ENCODE peak calls at places on chromosomes 5 and 9, in eight cellular contexts. T, D, N, I, L, J, P and M are unnamed samples. For H3K9me3 and H3K27me3, the result is how much of the 10 kb centered on the place peaks cover.

GRCh38 chr5:132056610-132057497 is 3.6 kb upstream of the IL3 start:
- DNase-seq in T (peak), D (peak), N (peak), I (no peak), L (no peak), J (no peak), P (no peak), M (no peak)

GRCh38 chr5:141734501-141735231 is 52.6 kb upstream of the ARAP3 start:
- DNase-seq in T (peak), D (no peak), N (peak), I (peak), L (no peak), J (peak), P (peak), M (no peak)

GRCh38 chr9:18473551-18474279 is at the start of gene ADAMTSL1:
- DNase-seq in T (peak), D (peak), N (peak), I (peak), L (peak), J (peak), P (peak), M (no peak)

GRCh38 chr5:69129413-69129812 is 35.6 kb downstream of the SLC30A5 start:
- DNase-seq in T (no peak), D (no peak), N (no peak), I (peak), L (no peak), J (peak), P (no peak), M (no peak)

GRCh38 chr5:98258939-98259338 is 514.5 kb upstream of the RGMB start:
- DNase-seq in T (no peak), D (no peak), N (no peak), I (no peak), L (no peak), J (no peak), P (no peak), M (no peak)

GRCh38 chr9:121178676-121179372 is 22.8 kb downstream of the RAB14 start:
- DNase-seq in T (no peak), D (no peak), N (no peak), I (no peak), L (no peak), J (no peak), P (no peak), M (no peak)

GRCh38 chr5:140220032-140220697 is 45.2 kb downstream of the CYSTM1 start:
- DNase-seq in T (no peak), D (no peak), N (no peak), I (peak), L (no peak), J (no peak), P (no peak), M (no peak)

GRCh38 chr9:137694236-137694959 is 75.6 kb downstream of the EHMT1 start:
- DNase-seq in T (no peak), D (no peak), N (no peak), I (no peak), L (no peak), J (no peak), P (no peak), M (no peak)

GRCh38 chr5:83547156-83547555 is 75.6 kb downstream of the VCAN start:
- DNase-seq in T (no peak), D (no peak), N (no peak), I (no peak), L (no peak), J (no peak), P (no peak), M (no peak)

GRCh38 chr9:15155826-15156225 is 151.2 kb downstream of the TTC39B start:
- DNase-seq in T (no peak), D (no peak), N (peak), I (peak), L (no peak), J (peak), P (no peak), M (no peak)

GRCh38 chr5:66193419-66193818 is 49.3 kb downstream of the SREK1 start:
- DNase-seq in T (no peak), D (no peak), N (no peak), I (no peak), L (no peak), J (no peak), P (no peak), M (no peak)

GRCh38 chr5:174180639-174181038 is 135.1 kb downstream of the NSG2 start:
- DNase-seq in T (no peak), D (no peak), N (no peak), I (no peak), L (no peak), J (no peak), P (no peak), M (no peak)

GRCh38 chr5:140251527-140251973 is 51.4 kb downstream of the PFDN1 start:
- DNase-seq in T (no peak), D (no peak), N (no peak), I (peak), L (no peak), J (peak), P (no peak), M (peak)

GRCh38 chr9:111975709-111976108 is 79.1 kb downstream of the UGCG start:
- DNase-seq in T (no peak), D (no peak), N (no peak), I (no peak), L (peak), J (no peak), P (peak), M (no peak)

GRCh38 chr5:159786901-159787691 is 129.2 kb upstream of the ADRA1B start:
- DNase-seq in T (peak), D (peak), N (peak), I (peak), L (no peak), J (peak), P (no peak), M (no peak)

GRCh38 chr5:158496624-158497023 is 603.1 kb downstream of the EBF1 start:
- DNase-seq in T (no peak), D (no peak), N (no peak), I (no peak), L (no peak), J (no peak), P (no peak), M (no peak)

GRCh38 chr5:158498959-158499679 is 600.6 kb downstream of the EBF1 start:
- DNase-seq in T (no peak), D (no peak), N (no peak), I (no peak), L (no peak), J (no peak), P (no peak), M (no peak)

GRCh38 chr5:158502686-158503085 is 597.0 kb downstream of the EBF1 start:
- DNase-seq in T (no peak), D (no peak), N (no peak), I (no peak), L (no peak), J (no peak), P (no peak), M (no peak)

GRCh38 chr5:158500019-158500418 is 599.7 kb downstream of the EBF1 start:
- DNase-seq in T (no peak), D (no peak), N (no peak), I (no peak), L (no peak), J (no peak), P (no peak), M (no peak)

GRCh38 chr5:158499680-158499998 is 600.1 kb downstream of the EBF1 start:
- DNase-seq in T (no peak), D (no peak), N (no peak), I (no peak), L (no peak), J (no peak), P (no peak), M (no peak)
- H3K9me3 ChIP-seq in T (under half), D (under half), N (under half), I (under half), L (under half), J (under half), P (under half), M (under half)

GRCh38 chr9:13570521-13570974 is 291.1 kb upstream of the MPDZ start:
- DNase-seq in T (no peak), D (no peak), N (no peak), I (no peak), L (no peak), J (no peak), P (no peak), M (no peak)

GRCh38 chr9:13567833-13568232 is 288.3 kb upstream of the MPDZ start:
- DNase-seq in T (no peak), D (no peak), N (no peak), I (no peak), L (no peak), J (no peak), P (no peak), M (no peak)

GRCh38 chr9:13568851-13569618 is 289.5 kb upstream of the MPDZ start:
- DNase-seq in T (no peak), D (no peak), N (no peak), I (peak), L (no peak), J (peak), P (no peak), M (no peak)

GRCh38 chr9:13569706-13570423 is 290.4 kb upstream of the MPDZ start:
- DNase-seq in T (no peak), D (no peak), N (no peak), I (no peak), L (no peak), J (peak), P (no peak), M (no peak)

GRCh38 chr9:13568446-13568845 is 289.0 kb upstream of the MPDZ start:
- DNase-seq in T (no peak), D (no peak), N (no peak), I (peak), L (no peak), J (peak), P (no peak), M (no peak)
- H3K4me3 ChIP-seq in T (no peak), D (peak), N (no peak), I (peak), L (peak), J (no peak), P (no peak), M (no peak)

DNA sequence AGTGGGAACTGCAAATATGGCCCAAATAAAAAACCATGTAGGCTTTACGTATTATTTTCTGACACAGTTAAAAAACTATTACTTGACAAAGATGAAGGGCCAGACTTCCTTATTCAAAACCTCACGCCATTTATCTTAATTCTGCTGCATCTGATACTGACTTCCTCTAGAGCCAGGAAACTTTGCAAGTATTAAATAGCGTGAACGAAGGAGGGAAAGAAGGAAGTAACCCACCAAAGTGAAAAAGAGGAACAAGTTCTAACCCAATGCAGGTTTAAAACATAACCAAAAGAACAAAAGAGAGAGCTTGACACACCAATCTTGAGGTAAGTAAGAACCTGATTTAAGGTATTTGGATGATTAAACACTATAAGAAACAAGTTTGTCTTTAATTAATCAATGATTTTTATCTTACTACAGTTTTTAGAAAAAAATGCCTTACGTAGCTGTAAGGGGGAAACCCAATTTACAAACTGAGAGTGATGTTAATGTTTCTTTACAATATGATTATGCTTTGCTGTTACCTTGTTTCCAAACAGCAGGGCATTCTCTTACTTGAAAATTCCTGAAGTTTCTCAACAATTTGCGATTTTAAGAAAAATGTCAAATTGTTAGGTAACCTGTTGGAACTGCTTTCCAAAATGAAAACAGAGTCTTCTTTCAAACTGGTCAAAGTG is at the start of gene GAPT:
- DNase-seq in T (no peak), D (no peak), N (no peak), I (no peak), L (no peak), J (no peak), P (no peak), M (no peak)
- H3K27me3 ChIP-seq in T (under half), D (under half), N (under half), I (under half), L (under half), J (under half), P (under half), M (under half)

GRCh38 chr9:122614362-122614761 is at the start of gene OR1Q1:
- DNase-seq in T (no peak), D (no peak), N (no peak), I (no peak), L (no peak), J (no peak), P (no peak), M (no peak)

GRCh38 chr9:122619996-122620395 is 5.5 kb downstream of the OR1Q1 start:
- DNase-seq in T (no peak), D (no peak), N (no peak), I (no peak), L (no peak), J (no peak), P (no peak), M (no peak)
- H3K9me3 ChIP-seq in T (under half), D (under half), N (under half), I (under half), L (under half), J (under half), P (under half), M (under half)

GRCh38 chr9:113012492-113012891 is 500 bp upstream of the ZNF883 start:
- DNase-seq in T (no peak), D (no peak), N (peak), I (no peak), L (no peak), J (peak), P (no peak), M (no peak)
- H3K4me3 ChIP-seq in T (peak), D (no peak), N (peak), I (peak), L (no peak), J (peak), P (no peak), M (no peak)

GRCh38 chr5:478355-478981 is 35.5 kb downstream of the EXOC3 start:
- DNase-seq in T (no peak), D (no peak), N (no peak), I (no peak), L (no peak), J (no peak), P (no peak), M (no peak)
- H3K27me3 ChIP-seq in T (under half), D (under half), N (under half), I (half or more), L (under half), J (under half), P (under half), M (under half)

DNA sequence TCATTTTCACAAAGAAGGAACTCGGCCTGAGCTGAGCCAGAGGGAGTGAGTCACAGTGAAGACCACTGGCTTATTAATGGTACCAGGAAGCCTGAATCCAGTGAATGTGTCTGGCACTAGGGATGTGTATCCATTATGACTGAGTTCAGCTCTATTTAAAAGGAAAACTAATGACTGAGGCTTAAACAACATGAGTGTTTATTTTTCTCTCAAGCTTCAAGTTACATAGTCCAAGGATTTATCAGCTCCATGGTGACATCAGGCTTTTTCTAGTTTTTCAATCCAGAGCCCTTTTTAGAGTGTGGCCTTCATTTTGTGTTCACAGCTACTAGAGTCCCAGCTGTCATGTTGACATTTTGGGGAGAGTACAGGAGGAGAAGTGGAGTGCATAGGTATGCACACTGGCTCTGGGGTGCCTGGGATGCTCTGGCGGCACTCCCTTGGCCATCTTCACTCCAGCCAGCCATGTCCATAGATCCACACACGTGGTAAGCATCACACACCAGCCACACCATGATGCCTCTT is 159.5 kb upstream of the ERCC6L2 start:
- DNase-seq in T (no peak), D (no peak), N (no peak), I (no peak), L (no peak), J (no peak), P (no peak), M (no peak)
- H3K9me3 ChIP-seq in T (under half), D (under half), N (under half), I (under half), L (under half), J (under half), P (under half), M (under half)

GRCh38 chr9:136644343-136644592 is 18.4 kb upstream of the EGFL7 start:
- DNase-seq in T (no peak), D (peak), N (no peak), I (no peak), L (no peak), J (peak), P (peak), M (no peak)

GRCh38 chr9:136645343-136645902 is 17.3 kb upstream of the EGFL7 start:
- DNase-seq in T (no peak), D (no peak), N (no peak), I (no peak), L (no peak), J (no peak), P (no peak), M (no peak)

GRCh38 chr9:136643596-136644342 is 18.9 kb upstream of the EGFL7 start:
- DNase-seq in T (no peak), D (no peak), N (no peak), I (no peak), L (no peak), J (no peak), P (no peak), M (no peak)

GRCh38 chr9:136645903-136646754 is 16.6 kb upstream of the EGFL7 start:
- DNase-seq in T (peak), D (no peak), N (peak), I (no peak), L (no peak), J (peak), P (no peak), M (no peak)

DNA sequence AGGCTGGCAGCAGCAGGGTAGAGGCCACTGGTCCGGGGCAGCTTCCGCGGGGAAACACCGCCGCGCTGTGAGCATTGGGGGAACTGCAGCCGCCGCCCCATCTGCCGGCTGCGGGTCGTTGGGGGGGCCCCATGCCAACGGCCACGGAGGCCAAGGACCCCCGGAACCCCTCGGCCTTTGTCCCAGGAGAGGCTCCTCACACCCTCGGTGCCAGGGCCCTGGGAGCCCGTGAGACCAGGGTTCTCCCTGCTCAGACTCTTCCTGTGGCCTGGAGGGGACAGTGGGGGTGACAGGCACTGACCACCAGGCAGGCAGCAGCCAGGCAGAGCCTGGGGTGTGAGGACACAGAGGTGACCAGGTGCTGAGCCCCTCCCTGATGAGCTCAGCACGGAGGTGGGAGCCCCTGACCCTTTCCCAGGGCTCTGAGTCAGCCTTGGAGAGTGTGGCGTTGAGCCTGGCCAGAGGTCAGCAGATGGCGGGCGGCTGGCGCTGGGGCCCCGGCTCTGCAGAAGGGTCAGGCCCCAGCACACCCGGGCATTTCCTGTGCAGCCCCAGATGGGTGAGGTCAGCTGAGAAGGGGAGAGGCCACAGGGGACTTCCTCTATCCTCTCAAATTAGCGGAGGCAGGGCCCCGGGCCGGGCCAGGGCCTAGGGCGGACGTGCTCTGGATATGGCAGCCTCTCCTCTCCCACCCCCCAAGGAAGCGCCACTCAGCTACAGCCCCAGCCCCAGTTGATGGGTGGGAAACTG is 17.9 kb upstream of the EGFL7 start:
- DNase-seq in T (peak), D (no peak), N (peak), I (peak), L (no peak), J (peak), P (no peak), M (peak)
- H3K4me3 ChIP-seq in T (no peak), D (no peak), N (no peak), I (no peak), L (no peak), J (no peak), P (no peak), M (no peak)